ENCODE peak calls at places on chromosomes 16 and 17, in seven cellular contexts. K, E, W, H, V, N and M are unnamed samples.

GRCh38 chr17:64278614-64279013 is 15.6 kb upstream of the TEX2 start:
- DNase-seq in N (no peak), W (no peak), E (peak), V (no peak), H (no peak), K (no peak), M (no peak)

GRCh38 chr16:50025544-50025931 is 513 bp downstream of the CNEP1R1 start:
- DNase-seq in N (peak), K (peak), E (no peak), H (no peak), V (peak), W (no peak), M (no peak)

GRCh38 chr17:63699638-63700527 is at the start of gene LIMD2:
- DNase-seq in K (no peak), H (no peak), V (peak), W (peak), E (no peak), N (peak), M (no peak)

GRCh38 chr16:88292007-88292940 is 90.5 kb upstream of the ZNF469 start:
- DNase-seq in W (peak), E (no peak), V (no peak), N (no peak), K (no peak), H (no peak), M (no peak)

GRCh38 chr17:41618341-41619161 is 5.8 kb downstream of the KRT17 start:
- DNase-seq in V (no peak), N (no peak), E (no peak), K (no peak), W (no peak), H (no peak), M (no peak)

GRCh38 chr16:12092347-12092882 is 115.9 kb downstream of the SNX29 start:
- DNase-seq in N (no peak), W (no peak), H (no peak), E (peak), K (peak), V (no peak), M (peak)

GRCh38 chr16:68332411-68333121 is 21.7 kb downstream of the PRMT7 start:
- DNase-seq in E (no peak), W (peak), V (no peak), N (no peak), H (no peak), K (peak), M (peak)

GRCh38 chr17:5362162-5362811 is 57.2 kb downstream of the NUP88 start:
- DNase-seq in E (no peak), N (no peak), H (no peak), V (no peak), K (no peak), W (no peak), M (peak)

GRCh38 chr17:245611-246010 is 64.2 kb upstream of the DOC2B start:
- DNase-seq in H (no peak), V (no peak), N (no peak), W (no peak), K (no peak), E (no peak), M (no peak)

GRCh38 chr16:63037761-63038562 is 1001.7 kb upstream of the CDH8 start:
- DNase-seq in K (no peak), V (no peak), E (no peak), W (no peak), H (no peak), N (no peak), M (no peak)
- TF ChIP-seq JUND in K (no peak), V (no peak), E (no peak), W (no peak), H (no peak), N (no peak), M (no peak)

DNA sequence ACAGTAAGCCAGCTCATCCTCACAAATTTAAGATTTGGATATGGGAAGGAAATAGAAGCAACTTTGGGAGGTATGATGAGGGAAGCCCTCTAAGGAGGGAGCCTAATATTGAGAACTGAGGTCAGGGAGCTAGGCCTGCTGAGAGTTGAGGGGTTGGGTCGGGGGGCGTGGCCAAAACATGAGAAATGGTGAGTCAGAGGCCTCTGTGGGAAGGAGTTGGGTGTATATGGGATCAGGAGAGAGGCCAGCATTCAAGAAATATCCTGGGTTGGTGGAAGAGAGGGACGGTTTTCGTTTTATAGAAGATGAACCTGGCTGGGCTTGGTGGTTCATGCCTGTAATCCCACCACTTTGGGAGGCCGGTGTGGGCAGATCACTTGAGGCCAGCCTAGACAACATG is 48.4 kb downstream of the CLEC16A start:
- DNase-seq in N (no peak), V (peak), H (no peak), W (no peak), E (peak), K (no peak), M (no peak)
- TF ChIP-seq JUND in N (no peak), V (peak), H (no peak), W (no peak), E (peak), K (no peak), M (no peak)

GRCh38 chr17:48626470-48627241 is 498 bp upstream of the HOXB9 start:
- DNase-seq in V (peak), H (no peak), N (no peak), W (no peak), E (peak), K (no peak), M (no peak)
- TF ChIP-seq JUND in V (peak), H (no peak), N (no peak), W (no peak), E (peak), K (no peak), M (no peak)

GRCh38 chr17:45825792-45826191 is 18.9 kb upstream of the SPPL2C start:
- DNase-seq in W (no peak), N (no peak), V (no peak), H (no peak), E (no peak), K (no peak), M (no peak)
- TF ChIP-seq JUND in W (no peak), N (no peak), V (no peak), H (no peak), E (no peak), K (no peak), M (no peak)

GRCh38 chr16:86737083-86737482 is 158.7 kb downstream of the FOXL1 start:
- DNase-seq in V (no peak), K (no peak), N (no peak), E (no peak), H (no peak), W (no peak), M (no peak)

GRCh38 chr16:86740298-86740697 is 161.9 kb downstream of the FOXL1 start:
- DNase-seq in V (no peak), W (no peak), N (no peak), K (no peak), H (no peak), E (no peak), M (no peak)

GRCh38 chr16:86739808-86740207 is 161.5 kb downstream of the FOXL1 start:
- DNase-seq in V (no peak), K (no peak), W (no peak), N (no peak), H (no peak), E (no peak), M (no peak)

GRCh38 chr16:86739178-86739577 is 160.8 kb downstream of the FOXL1 start:
- DNase-seq in N (no peak), V (no peak), E (no peak), H (no peak), W (no peak), K (no peak), M (no peak)

DNA sequence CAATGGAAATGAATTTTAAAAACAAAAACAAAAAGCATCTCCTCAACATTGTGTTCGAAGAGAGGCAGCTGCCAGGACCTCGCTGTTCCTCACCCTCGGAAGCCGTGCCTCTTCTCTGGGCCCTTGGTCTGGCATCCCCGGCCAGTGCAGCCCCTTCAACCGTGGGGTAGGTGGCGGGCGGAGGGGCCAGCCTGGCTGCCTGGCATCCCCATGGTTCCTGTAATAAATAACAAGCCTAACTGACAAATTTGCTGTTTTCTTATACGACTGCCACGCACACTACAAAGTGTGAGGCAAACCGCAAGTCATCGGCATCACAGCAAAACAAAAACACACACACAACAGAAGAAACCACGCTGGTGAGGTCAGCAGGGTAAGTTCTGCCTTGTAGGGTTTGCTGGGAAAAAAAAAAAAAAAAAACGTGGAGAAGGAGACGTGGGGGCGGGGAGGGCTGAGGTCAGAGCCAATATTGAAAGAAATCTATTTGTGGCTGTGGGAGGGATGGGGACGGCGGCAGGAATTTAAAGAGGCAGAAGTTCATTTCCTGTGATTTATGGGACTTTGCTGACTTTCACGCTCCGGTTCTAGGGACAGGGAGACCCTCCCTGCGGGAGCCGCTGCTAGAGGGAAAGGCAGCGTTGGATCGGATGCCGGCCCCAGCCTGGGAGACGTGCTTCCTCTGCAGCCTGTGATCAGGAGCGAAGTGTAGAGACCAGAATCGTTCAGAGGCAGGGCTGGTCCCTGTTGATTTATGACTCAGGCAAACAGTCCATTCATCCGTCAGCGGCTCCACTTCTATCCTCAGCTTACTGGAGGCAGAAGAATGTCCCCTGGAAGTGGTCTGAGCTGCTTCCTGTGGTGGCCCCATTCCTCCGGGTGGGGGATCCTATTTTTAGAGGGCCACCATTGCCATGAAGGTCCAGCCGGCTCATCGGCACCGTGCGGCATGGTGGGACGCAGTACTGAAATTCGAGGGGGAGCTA is 162.8 kb downstream of the FOXL1 start:
- DNase-seq in N (no peak), K (peak), E (no peak), W (no peak), V (no peak), H (no peak), M (no peak)
- TF ChIP-seq JUND in N (no peak), K (no peak), E (no peak), W (no peak), V (no peak), H (no peak), M (no peak)

GRCh38 chr16:67260426-67261063 is 11.8 kb downstream of the SLC9A5 start:
- DNase-seq in H (no peak), E (no peak), K (peak), V (peak), N (no peak), W (peak), M (peak)
- TF ChIP-seq JUND in H (no peak), E (no peak), K (no peak), V (no peak), N (no peak), W (no peak), M (no peak)